ENCODE peak calls at places on chromosomes 7 and 10, in seven cellular contexts. J is GM10248, V is AML-193, I is NCI-H510A treated with DMSO at 0.1 percent for 48 hours, Q is AG08395, G is skeletal muscle cell, X is Calu3. M is an unnamed sample.

GRCh38 chr10:110818311-110819257 is 53.1 kb upstream of the PDCD4 start:
- DNase-seq in G (no peak), X (peak; percentile 6), I (no peak), Q (no peak), J (no peak), V (no peak), M (no peak)

GRCh38 chr7:131959106-131959812 is 402.8 kb upstream of the PODXL start:
- DNase-seq in V (no peak), Q (no peak), J (no peak), G (no peak), X (no peak), I (no peak), M (no peak)

GRCh38 chr7:40220421-40220911 is 85.7 kb downstream of the SUGCT start:
- DNase-seq in I (no peak), V (no peak), Q (peak; percentile 20), X (no peak), G (no peak), J (no peak), M (no peak)

GRCh38 chr7:137987563-137987962 is 14.3 kb downstream of the CREB3L2 start:
- DNase-seq in Q (no peak), I (no peak), G (no peak), V (no peak), X (no peak), J (no peak), M (no peak)

GRCh38 chr10:7937315-7937945 is 117.1 kb upstream of the GATA3 start:
- DNase-seq in J (no peak), X (no peak), V (no peak), I (no peak), G (no peak), Q (no peak), M (no peak)

GRCh38 chr10:27252267-27253000 is 11.8 kb upstream of the ACBD5 start:
- DNase-seq in Q (peak; percentile 61), V (peak; percentile 24), J (peak; percentile 85), G (no peak), X (peak; percentile 95), I (peak; percentile 51), M (no peak)

GRCh38 chr10:1141701-1142100 is 85.5 kb downstream of the WDR37 start:
- DNase-seq in X (no peak), I (no peak), V (no peak), Q (no peak), G (no peak), J (no peak), M (no peak)

GRCh38 chr10:78706986-78707500 is 361.7 kb upstream of the ZMIZ1 start:
- DNase-seq in Q (no peak), G (no peak), J (no peak), X (no peak), V (no peak), I (no peak), M (peak; percentile 65)

GRCh38 chr7:2031496-2031895 is 201.2 kb downstream of the MAD1L1 start:
- DNase-seq in I (no peak), J (no peak), Q (no peak), V (no peak), G (no peak), X (no peak), M (no peak)

GRCh38 chr7:106901870-106902441 is 36.9 kb downstream of the PIK3CG start:
- DNase-seq in I (no peak), G (no peak), J (no peak), V (peak; percentile 53), X (no peak), Q (no peak), M (no peak)

GRCh38 chr7:89623018-89623672 is 531.1 kb upstream of the STEAP1 start:
- DNase-seq in I (peak; percentile 44), X (peak; percentile 18), G (peak; percentile 4), Q (peak; percentile 45), J (peak; percentile 18), V (peak; percentile 19), M (peak; percentile 18)

GRCh38 chr10:88090568-88091214 is 227.3 kb downstream of the PTEN start:
- DNase-seq in V (peak; percentile 35), X (no peak), J (peak; percentile 44), Q (no peak), I (no peak), G (no peak), M (no peak)

GRCh38 chr7:39459606-39460090 is 106.6 kb upstream of the YAE1 start:
- DNase-seq in J (no peak), I (no peak), G (no peak), V (no peak), Q (peak; percentile 6), X (no peak), M (no peak)

GRCh38 chr7:98418636-98419315 is 17.9 kb upstream of the BAIAP2L1 start:
- DNase-seq in G (peak; percentile 83), V (no peak), J (no peak), Q (peak; percentile 99), I (no peak), X (peak; percentile 90), M (peak; percentile 31)

GRCh38 chr7:56083150-56083785 is 9.5 kb downstream of the PHKG1 start:
- DNase-seq in Q (no peak), V (no peak), J (no peak), X (no peak), I (peak; percentile 67), G (no peak), M (no peak)

GRCh38 chr7:130490888-130491771 is 755 bp upstream of the MEST start:
- DNase-seq in I (no peak), Q (peak; percentile 40), G (no peak), J (peak; percentile 59), X (no peak), V (no peak), M (no peak)

GRCh38 chr10:119319161-119319919 is 112.0 kb downstream of the GRK5 start:
- DNase-seq in Q (no peak), X (no peak), G (no peak), I (no peak), J (no peak), V (no peak), M (no peak)

GRCh38 chr10:95864906-95865813 is 42.6 kb upstream of the CC2D2B start:
- DNase-seq in I (peak; percentile 20), V (peak; percentile 66), X (peak; percentile 50), J (peak; percentile 65), G (peak; percentile 77), Q (peak; percentile 84), M (peak; percentile 35)

GRCh38 chr10:23202736-23203135 is 10.6 kb downstream of the PTF1A start:
- DNase-seq in G (no peak), Q (no peak), X (no peak), V (no peak), J (no peak), I (no peak), M (no peak)

GRCh38 chr7:124033093-124033806 is 383 bp upstream of the TMEM229A start:
- DNase-seq in J (peak; percentile 13), G (no peak), I (no peak), V (no peak), Q (no peak), X (peak; percentile 21), M (peak; percentile 16)

GRCh38 chr7:142894112-142894835 is 8.7 kb upstream of the TRPV6 start:
- DNase-seq in J (no peak), V (no peak), Q (no peak), G (no peak), X (no peak), I (no peak), M (no peak)

GRCh38 chr10:30591249-30591670 is 38.3 kb downstream of the LYZL2 start:
- DNase-seq in V (peak; percentile 34), J (peak; percentile 47), Q (peak; percentile 55), X (peak; percentile 51), I (peak; percentile 37), G (no peak), M (peak; percentile 22)

GRCh38 chr7:129609666-129610065 is 1.9 kb upstream of the NRF1 start:
- DNase-seq in V (peak; percentile 11), J (no peak), Q (peak; percentile 44), I (no peak), G (no peak), X (no peak), M (no peak)

GRCh38 chr7:1725199-1725701 is 55.2 kb downstream of the ELFN1 start:
- DNase-seq in G (peak; percentile 65), J (no peak), X (no peak), Q (peak; percentile 29), I (peak; percentile 98), V (no peak), M (peak; percentile 67)

GRCh38 chr7:101868191-101868950 is 50.9 kb downstream of the CUX1 start:
- DNase-seq in I (no peak), Q (no peak), J (no peak), G (no peak), V (no peak), X (no peak), M (no peak)

GRCh38 chr7:5352440-5353010 is 69.8 kb downstream of the SLC29A4 start:
- DNase-seq in V (no peak), G (no peak), J (no peak), Q (no peak), X (no peak), I (no peak), M (no peak)

GRCh38 chr10:102970497-102970896 is 52.4 kb downstream of the CNNM2 start:
- DNase-seq in X (no peak), Q (peak; percentile 9), G (no peak), V (no peak), I (no peak), J (no peak), M (no peak)

GRCh38 chr10:105650311-105650710 is 1009.2 kb downstream of the SORCS3 start:
- DNase-seq in J (no peak), I (no peak), X (no peak), Q (no peak), V (no peak), G (no peak), M (no peak)

GRCh38 chr10:101895781-101896180 is 52.2 kb upstream of the KCNIP2 start:
- DNase-seq in I (no peak), G (no peak), X (no peak), J (no peak), V (no peak), Q (no peak), M (no peak)

GRCh38 chr7:105151152-105151551 is 137.1 kb downstream of the KMT2E start:
- DNase-seq in I (no peak), Q (no peak), X (no peak), V (no peak), G (no peak), J (no peak), M (peak; percentile 12)

GRCh38 chr7:84264341-84264740 is 69.8 kb upstream of the SEMA3A start:
- DNase-seq in I (no peak), V (no peak), G (no peak), Q (no peak), J (no peak), X (no peak), M (no peak)